ENCODE peak calls at places on chromosomes 2 and 18, in eight cellular contexts. D is skeletal muscle cell, G is cardiac fibroblast, Y is colonic mucosa, B is coronary artery, H is epithelial cell of esophagus, P is endodermal cell, C is lower lobe of right lung. Z is an unnamed sample.

GRCh38 chr2:66693007-66693965 is 258.4 kb downstream of the MEIS1 start:
- DNase-seq in G (no peak), D (no peak), P (no peak), C (no peak), B (no peak), H (no peak), Y (no peak), Z (no peak)

GRCh38 chr2:10984418-10985130 is 72.8 kb downstream of the KCNF1 start:
- DNase-seq in C (no peak), P (no peak), D (no peak), H (no peak), B (no peak), Y (no peak), G (no peak), Z (no peak)

GRCh38 chr18:2672872-2673271 is 17.3 kb downstream of the SMCHD1 start:
- DNase-seq in H (no peak), B (no peak), G (no peak), Y (no peak), C (no peak), P (no peak), D (no peak), Z (no peak)

GRCh38 chr18:13284330-13285027 is 65.9 kb downstream of the LDLRAD4 start:
- DNase-seq in Y (no peak), D (no peak), C (no peak), G (no peak), H (no peak), B (no peak), P (no peak), Z (no peak)

GRCh38 chr2:233979748-233980147 is 62.6 kb downstream of the TRPM8 start:
- DNase-seq in D (no peak), B (no peak), P (no peak), G (peak; percentile 44), C (no peak), Y (no peak), H (no peak), Z (no peak)

GRCh38 chr18:45974088-45974536 is 7.0 kb upstream of the EPG5 start:
- DNase-seq in D (no peak), Y (peak; percentile 79), C (no peak), P (peak; percentile 80), H (peak; percentile 86), G (peak; percentile 95), B (no peak), Z (peak; percentile 72)

GRCh38 chr18:35745814-35746213 is 164.3 kb downstream of the GALNT1 start:
- DNase-seq in H (no peak), C (no peak), P (no peak), B (no peak), Y (no peak), D (no peak), G (no peak), Z (no peak)

GRCh38 chr2:135186054-135186453 is 134.0 kb downstream of the RAB3GAP1 start:
- DNase-seq in B (no peak), P (no peak), D (no peak), H (no peak), G (no peak), C (no peak), Y (no peak), Z (no peak)

GRCh38 chr18:21557607-21558253 is 42.8 kb downstream of the ESCO1 start:
- DNase-seq in H (peak; percentile 67), G (no peak), P (no peak), D (no peak), Y (no peak), B (no peak), C (no peak), Z (no peak)

GRCh38 chr2:180679693-180680092 is 300.7 kb upstream of the UBE2E3 start:
- DNase-seq in P (peak; percentile 76), G (no peak), D (no peak), Y (no peak), C (no peak), B (no peak), H (peak; percentile 56), Z (no peak)

GRCh38 chr2:5520352-5520996 is 171.7 kb upstream of the SOX11 start:
- DNase-seq in C (no peak), G (no peak), B (no peak), P (peak; percentile 51), H (no peak), Y (no peak), D (peak; percentile 4), Z (peak; percentile 29)

GRCh38 chr18:58268849-58269248 is 224.8 kb downstream of the NEDD4L start:
- DNase-seq in P (peak; percentile 42), Y (no peak), D (no peak), G (peak; percentile 63), B (no peak), C (no peak), H (peak; percentile 95), Z (no peak)

GRCh38 chr2:122750808-122751207 is 995.4 kb downstream of the TSN start:
- DNase-seq in D (no peak), Y (no peak), P (no peak), H (no peak), G (no peak), B (no peak), C (no peak), Z (no peak)

GRCh38 chr2:171550613-171551012 is 28.3 kb downstream of the CYBRD1 start:
- DNase-seq in P (no peak), C (no peak), B (no peak), D (no peak), H (no peak), G (no peak), Y (no peak), Z (no peak)

GRCh38 chr2:217277646-217278048 is 417.8 kb upstream of the TNP1 start:
- DNase-seq in H (peak; percentile 83), P (no peak), G (peak; percentile 99), Y (no peak), B (no peak), D (peak; percentile 91), C (no peak), Z (peak; percentile 69)

GRCh38 chr2:232400244-232401015 is 6.2 kb upstream of the ALPG start:
- DNase-seq in G (no peak), Y (no peak), C (no peak), P (no peak), H (no peak), B (no peak), D (no peak), Z (no peak)

GRCh38 chr18:45838302-45839070 is 13.0 kb downstream of the SIGLEC15 start:
- DNase-seq in C (no peak), G (no peak), P (no peak), H (no peak), B (no peak), D (no peak), Y (no peak), Z (no peak)

GRCh38 chr2:210681481-210681880 is 125.1 kb downstream of the CPS1 start:
- DNase-seq in C (no peak), B (no peak), Y (no peak), H (no peak), D (no peak), G (no peak), P (no peak), Z (no peak)

GRCh38 chr2:134665729-134666506 is 52.9 kb downstream of the TMEM163 start:
- DNase-seq in Y (no peak), D (no peak), B (no peak), P (no peak), H (no peak), C (no peak), G (no peak), Z (no peak)

GRCh38 chr2:172446524-172447063 is 19.2 kb downstream of the ITGA6 start:
- DNase-seq in P (no peak), H (peak; percentile 61), B (no peak), C (no peak), Y (no peak), D (no peak), G (no peak), Z (no peak)

GRCh38 chr18:8536922-8537321 is 72.3 kb upstream of the RAB12 start:
- DNase-seq in G (no peak), Y (no peak), P (no peak), C (no peak), H (no peak), B (no peak), D (no peak), Z (no peak)

GRCh38 chr2:177106212-177106611 is 106.4 kb upstream of the HNRNPA3 start:
- DNase-seq in D (no peak), P (peak; percentile 71), C (no peak), G (no peak), H (no peak), Y (no peak), B (no peak), Z (no peak)

GRCh38 chr18:54948350-54948837 is 10.9 kb downstream of the CCDC68 start:
- DNase-seq in D (no peak), H (no peak), G (no peak), Y (no peak), C (no peak), P (no peak), B (no peak), Z (no peak)

GRCh38 chr18:61991836-61992235 is 99.0 kb upstream of the RNF152 start:
- DNase-seq in H (no peak), P (no peak), G (peak; percentile 15), B (no peak), Y (no peak), D (no peak), C (no peak), Z (no peak)

GRCh38 chr18:23237524-23238151 is 102.4 kb downstream of the CABLES1 start:
- DNase-seq in D (no peak), H (peak; percentile 59), Y (peak; percentile 41), B (peak; percentile 89), C (peak; percentile 73), P (peak; percentile 77), G (peak; percentile 67), Z (no peak)
- H3K4me3 ChIP-seq in D (no peak overlapping the region), H (no peak overlapping the region), Y (peak overlapping the region; percentile 22), B (peak overlapping the region; percentile 65), C (peak overlapping the region; percentile 50), P (no peak overlapping the region), G (no peak overlapping the region), Z (no peak overlapping the region)

DNA sequence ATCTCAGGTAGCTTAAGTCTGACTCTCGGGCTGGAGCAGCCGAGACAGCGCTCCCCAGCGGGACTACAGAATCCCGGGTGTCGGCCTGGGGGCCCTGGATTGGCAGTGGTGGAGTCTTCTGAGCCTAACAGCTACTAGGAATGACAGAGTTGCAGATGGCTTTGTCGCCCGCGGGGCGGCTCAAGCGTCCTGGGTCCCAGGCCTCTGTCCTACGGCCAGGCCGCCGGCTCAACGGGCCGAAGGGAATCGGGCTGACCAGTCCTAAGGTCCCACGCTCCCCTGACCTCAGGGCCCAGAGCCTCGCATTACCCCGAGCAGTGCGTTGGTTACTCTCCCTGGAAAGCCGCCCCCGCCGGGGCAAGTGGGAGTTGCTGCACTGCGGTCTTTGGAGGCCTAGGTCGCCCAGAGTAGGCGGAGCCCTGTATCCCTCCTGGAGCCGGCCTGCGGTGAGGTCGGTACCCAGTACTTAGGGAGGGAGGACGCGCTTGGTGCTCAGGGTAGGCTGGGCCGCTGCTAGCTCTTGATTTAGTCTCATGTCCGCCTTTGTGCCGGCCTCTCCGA is 8.8 kb downstream of the SIX2 start:
- DNase-seq in C (no peak), P (peak; percentile 90), D (no peak), G (no peak), B (no peak), H (no peak), Y (no peak), Z (no peak)
- H3K4me3 ChIP-seq in C (peak overlapping the region; percentile 33), P (peak overlapping the region; percentile 70), D (no peak overlapping the region), G (no peak overlapping the region), B (peak overlapping the region; percentile 63), H (no peak overlapping the region), Y (no peak overlapping the region), Z (no peak overlapping the region)

GRCh38 chr18:79402209-79402576 is 6.5 kb downstream of the NFATC1 start:
- DNase-seq in B (no peak), H (no peak), P (no peak), C (peak; percentile 47), D (no peak), Y (no peak), G (no peak), Z (no peak)
- H3K4me3 ChIP-seq in B (no peak overlapping the region), H (no peak overlapping the region), P (no peak overlapping the region), C (no peak overlapping the region), D (no peak overlapping the region), Y (no peak overlapping the region), G (no peak overlapping the region), Z (no peak overlapping the region)

GRCh38 chr2:219252084-219252483 is 959 bp upstream of the TUBA4B start:
- DNase-seq in G (no peak), C (no peak), D (no peak), H (peak; percentile 80), B (no peak), P (no peak), Y (peak; percentile 43), Z (no peak)
- H3K4me3 ChIP-seq in G (no peak overlapping the region), C (peak overlapping the region; percentile 72), D (no peak overlapping the region), H (peak overlapping the region; percentile 66), B (peak overlapping the region; percentile 87), P (no peak overlapping the region), Y (peak overlapping the region; percentile 89), Z (no peak overlapping the region)

Z was measured in astrocyte of the cerebellum.